ENCODE peak calls at places on chromosome 10, in four cellular contexts. W is CD8-positive, alpha-beta T cell; Q is endothelial cell of umbilical vein; E is kidney epithelial cell. B is an unnamed sample.

GRCh38 chr10:17216217-17216900 is 11.7 kb upstream of the VIM start:
- DNase-seq in W (no peak), Q (peak), E (peak), B (no peak)

GRCh38 chr10:29874604-29875269 is 184.6 kb downstream of the JCAD start:
- DNase-seq in Q (peak), E (no peak), W (no peak), B (no peak)

GRCh38 chr10:35635576-35635975 is 6.5 kb downstream of the FZD8 start:
- DNase-seq in W (peak), E (no peak), Q (peak), B (no peak)

GRCh38 chr10:102312683-102313082 is 67.4 kb downstream of the GBF1 start:
- DNase-seq in Q (peak), W (no peak), E (no peak), B (no peak)

GRCh38 chr10:13102002-13102794 is 2.2 kb downstream of the OPTN start:
- DNase-seq in E (no peak), W (no peak), Q (no peak), B (no peak)

GRCh38 chr10:75395171-75395954 is 6.2 kb downstream of the ZNF503 start:
- DNase-seq in W (no peak), Q (peak), E (no peak), B (no peak)

GRCh38 chr10:21975378-21975990 is 28.0 kb downstream of the DNAJC1 start:
- DNase-seq in E (no peak), W (no peak), Q (no peak), B (no peak)

GRCh38 chr10:129417164-129417563 is 49.9 kb upstream of the MGMT start:
- DNase-seq in E (no peak), Q (peak), W (no peak), B (no peak)

GRCh38 chr10:96705134-96705533 is 15.2 kb downstream of the PIK3AP1 start:
- DNase-seq in Q (no peak), E (no peak), W (no peak), B (no peak)

GRCh38 chr10:86367339-86367951 is 850 bp upstream of the GRID1 start:
- DNase-seq in Q (no peak), E (no peak), W (no peak), B (no peak)

GRCh38 chr10:96369890-96370574 is 11.2 kb upstream of the OPALIN start:
- DNase-seq in E (no peak), Q (no peak), W (no peak), B (no peak)

GRCh38 chr10:30529373-30529998 is 95.5 kb downstream of the MAP3K8 start:
- DNase-seq in W (peak), Q (no peak), E (no peak), B (peak)

GRCh38 chr10:80471715-80472233 is 17.7 kb downstream of the TSPAN14 start:
- DNase-seq in W (peak), Q (no peak), E (no peak), B (no peak)

GRCh38 chr10:10490187-10490980 is 527.3 kb upstream of the CELF2 start:
- DNase-seq in E (no peak), W (no peak), Q (no peak), B (no peak)

GRCh38 chr10:856405-857157 is 74.9 kb downstream of the LARP4B start:
- DNase-seq in W (no peak), E (no peak), Q (no peak), B (no peak)

GRCh38 chr10:117399341-117400196 is 24.3 kb upstream of the PDZD8 start:
- DNase-seq in Q (no peak), W (no peak), E (no peak), B (no peak)

GRCh38 chr10:76178561-76179292 is 747.3 kb downstream of the LRMDA start:
- DNase-seq in E (no peak), W (no peak), Q (no peak), B (no peak)

GRCh38 chr10:16521311-16522016 is at the start of gene C1QL3:
- DNase-seq in W (no peak), E (no peak), Q (no peak), B (no peak)

GRCh38 chr10:73253226-73253557 is 748 bp upstream of the MRPS16 start:
- DNase-seq in Q (no peak), E (no peak), W (no peak), B (no peak)

GRCh38 chr10:6229746-6230145 is 27.0 kb downstream of the PFKFB3 start:
- DNase-seq in Q (no peak), E (no peak), W (no peak), B (no peak)

GRCh38 chr10:51272580-51272979 is 198.3 kb downstream of the PRKG1 start:
- DNase-seq in Q (no peak), E (no peak), W (no peak), B (no peak)

GRCh38 chr10:80158126-80158525 is 25.6 kb downstream of the PLAC9 start:
- DNase-seq in W (no peak), Q (no peak), E (no peak), B (no peak)

GRCh38 chr10:96269438-96270300 is 1.7 kb downstream of the BLNK start:
- DNase-seq in E (no peak), Q (no peak), W (no peak), B (no peak)

GRCh38 chr10:106571216-106571954 is 593.1 kb downstream of the SORCS1 start:
- DNase-seq in E (no peak), W (no peak), Q (no peak), B (no peak)

GRCh38 chr10:98264378-98265065 is 3.5 kb downstream of the LOXL4 start:
- DNase-seq in Q (no peak), W (no peak), E (no peak), B (no peak)

GRCh38 chr10:21510218-21511070 is 15.0 kb downstream of the SKIDA1 start:
- DNase-seq in Q (no peak), W (no peak), E (no peak), B (no peak)

GRCh38 chr10:11742009-11742778 is at the start of gene ECHDC3:
- DNase-seq in Q (peak), W (peak), E (no peak), B (peak)

GRCh38 chr10:110852897-110853296 is 18.8 kb upstream of the PDCD4 start:
- DNase-seq in Q (no peak), E (no peak), W (peak), B (no peak)

DNA sequence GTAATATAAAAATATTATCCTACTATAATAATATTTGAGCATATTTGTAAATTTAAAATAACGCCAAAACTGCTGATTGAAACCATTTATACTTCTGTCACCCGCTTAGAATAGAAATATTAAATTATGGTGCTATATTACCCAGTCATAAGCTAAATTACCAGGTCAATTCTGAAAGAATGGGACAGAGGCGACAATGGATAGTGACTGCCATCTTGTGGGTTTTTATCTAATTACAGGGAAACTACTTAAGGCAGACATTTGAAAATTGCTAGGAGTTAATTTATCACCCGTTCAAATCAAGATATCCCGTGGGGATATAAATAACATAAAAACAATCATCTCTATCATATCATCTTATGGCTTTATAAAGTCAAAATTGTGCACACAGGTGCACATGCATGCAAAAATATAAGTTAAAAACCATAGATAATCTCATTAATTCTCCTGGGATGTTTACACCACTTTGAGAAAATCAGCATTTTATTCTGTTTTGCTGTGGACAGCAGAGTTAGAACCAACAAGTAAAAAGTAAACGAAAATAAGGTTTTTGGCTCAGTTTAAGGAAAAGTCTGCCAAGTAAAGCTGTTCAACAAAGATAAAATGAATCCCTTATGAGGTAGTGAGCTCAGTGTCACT is 41.3 kb upstream of the HPSE2 start:
- DNase-seq in W (no peak), Q (peak), E (no peak), B (no peak)
- TF ChIP-seq CTCF in W (no peak), Q (peak), E (peak), B (no peak)

DNA sequence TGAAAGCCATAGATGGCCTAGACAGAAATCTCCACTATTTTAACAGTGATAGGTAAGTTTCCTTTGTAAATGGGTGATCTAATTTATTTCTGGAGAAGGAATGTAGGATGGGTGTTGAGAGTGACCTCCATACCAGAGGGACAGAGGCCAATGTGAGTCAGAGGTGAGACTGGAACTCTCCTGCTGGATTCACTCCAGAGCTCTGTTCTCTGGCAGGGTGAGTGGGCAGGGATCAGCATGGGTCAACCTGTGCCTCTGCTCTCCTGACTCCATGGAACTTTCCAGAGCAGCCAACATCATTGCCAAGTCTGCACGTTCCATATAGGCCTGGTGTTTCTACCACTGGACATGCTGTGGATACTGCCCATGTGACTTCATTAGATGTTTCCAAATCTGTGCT is 11.4 kb downstream of the AKR1C3 start:
- DNase-seq in Q (no peak), W (no peak), E (no peak), B (no peak)
- TF ChIP-seq CTCF in Q (no peak), W (no peak), E (no peak), B (no peak)

DNA sequence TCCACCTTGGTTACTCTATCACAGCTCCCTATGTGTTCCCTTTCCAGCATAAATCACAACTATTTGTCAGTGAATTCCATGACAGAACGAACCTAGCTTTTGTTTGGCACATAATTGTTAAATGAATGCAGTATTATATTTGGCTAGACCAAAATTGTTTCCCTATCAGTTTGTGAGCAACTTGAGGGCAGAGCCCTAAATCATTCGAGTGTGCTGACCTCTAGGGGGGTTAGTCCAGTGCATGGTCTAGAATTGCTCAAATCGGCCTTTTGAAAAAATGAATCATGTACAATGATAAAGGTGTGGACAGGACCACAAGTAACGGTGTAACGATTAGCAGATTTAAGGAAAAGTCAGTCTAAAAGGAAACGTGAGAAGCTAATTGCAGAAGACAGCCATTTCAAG is 475 bp upstream of the NRBF2 start:
- DNase-seq in Q (no peak), W (no peak), E (no peak), B (no peak)
- TF ChIP-seq CTCF in Q (no peak), W (no peak), E (no peak), B (no peak)

GRCh38 chr10:77391605-77392235 is 245.9 kb downstream of the KCNMA1 start:
- DNase-seq in Q (peak), E (no peak), W (no peak), B (no peak)
- TF ChIP-seq CTCF in Q (peak), E (peak), W (no peak), B (no peak)

DNA sequence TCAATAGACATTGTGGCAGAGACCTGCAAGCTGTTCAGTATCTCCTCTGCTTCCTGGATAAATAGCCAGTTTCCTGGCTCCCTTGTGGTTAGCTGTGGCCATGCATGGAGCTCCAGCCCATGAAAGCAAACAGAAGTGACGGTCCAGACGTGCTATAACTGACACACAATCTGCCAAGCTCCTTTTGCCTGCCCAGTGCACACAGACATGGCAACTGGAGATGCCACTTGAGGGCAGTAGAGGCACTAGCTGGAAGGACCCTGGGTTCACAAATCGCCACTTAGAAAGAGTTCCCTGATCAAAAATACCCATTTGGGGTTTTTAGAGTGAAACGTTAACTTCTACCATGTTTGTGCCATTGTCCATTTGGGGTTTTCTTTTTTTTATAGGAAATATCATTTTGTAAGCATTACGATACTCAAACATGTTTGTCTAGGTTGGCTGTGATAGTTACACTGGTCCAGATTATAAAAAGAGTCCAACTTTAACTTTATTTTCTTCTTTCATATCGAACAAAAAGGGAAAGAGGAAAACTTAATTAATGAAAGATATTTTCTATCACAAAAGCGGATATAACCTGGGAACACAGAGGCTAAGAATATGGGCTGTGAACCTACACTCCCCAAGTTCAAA is 31.3 kb downstream of the KIN start:
- DNase-seq in E (no peak), W (peak), Q (peak), B (no peak)
- TF ChIP-seq CTCF in E (peak), W (no peak), Q (peak), B (no peak)

DNA sequence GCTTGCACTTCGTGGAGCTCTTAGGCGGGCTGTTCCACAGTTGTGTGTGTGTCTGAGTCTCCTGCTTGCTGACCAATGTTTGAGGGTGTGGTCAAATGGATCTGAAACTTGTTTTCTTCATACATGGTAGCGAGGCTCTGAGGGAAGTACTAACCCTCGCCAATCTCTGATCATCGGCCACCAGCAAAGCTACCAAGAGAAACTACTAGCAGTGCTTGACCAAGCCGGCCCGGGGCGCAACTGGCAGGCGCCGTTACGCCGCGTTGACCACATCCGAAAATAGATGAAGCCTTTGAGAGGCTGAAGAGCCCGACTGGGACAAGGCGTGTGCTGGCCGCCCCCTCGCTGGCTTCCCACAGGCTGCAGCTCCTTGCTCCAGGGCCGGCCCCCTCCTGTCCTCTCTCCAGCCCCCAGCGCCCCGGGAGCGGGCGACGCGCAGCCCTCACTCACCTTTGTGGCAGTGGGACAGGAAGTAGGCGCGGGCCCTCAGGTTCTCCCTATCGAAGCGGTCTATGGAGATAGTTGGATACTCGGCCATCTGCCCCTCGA is 370 bp downstream of the DCLRE1C start:
- DNase-seq in Q (peak), W (no peak), E (no peak), B (no peak)
- TF ChIP-seq CTCF in Q (no peak), W (no peak), E (peak), B (no peak)

GRCh38 chr10:128035557-128035973 is 90.7 kb downstream of the MKI67 start:
- DNase-seq in Q (peak), E (no peak), W (peak), B (peak)
- TF ChIP-seq CTCF in Q (peak), E (peak), W (peak), B (peak)

GRCh38 chr10:127194598-127194997 is 1.8 kb downstream of the INSYN2A start:
- DNase-seq in Q (no peak), E (no peak), W (no peak), B (no peak)

GRCh38 chr10:127195571-127196226 is 692 bp downstream of the INSYN2A start:
- DNase-seq in W (no peak), E (no peak), Q (peak), B (no peak)

GRCh38 chr10:127195041-127195506 is 1.3 kb downstream of the INSYN2A start:
- DNase-seq in E (no peak), Q (peak), W (no peak), B (no peak)

GRCh38 chr10:127196955-127197432 is 603 bp upstream of the INSYN2A start:
- DNase-seq in W (no peak), E (no peak), Q (peak), B (no peak)

DNA sequence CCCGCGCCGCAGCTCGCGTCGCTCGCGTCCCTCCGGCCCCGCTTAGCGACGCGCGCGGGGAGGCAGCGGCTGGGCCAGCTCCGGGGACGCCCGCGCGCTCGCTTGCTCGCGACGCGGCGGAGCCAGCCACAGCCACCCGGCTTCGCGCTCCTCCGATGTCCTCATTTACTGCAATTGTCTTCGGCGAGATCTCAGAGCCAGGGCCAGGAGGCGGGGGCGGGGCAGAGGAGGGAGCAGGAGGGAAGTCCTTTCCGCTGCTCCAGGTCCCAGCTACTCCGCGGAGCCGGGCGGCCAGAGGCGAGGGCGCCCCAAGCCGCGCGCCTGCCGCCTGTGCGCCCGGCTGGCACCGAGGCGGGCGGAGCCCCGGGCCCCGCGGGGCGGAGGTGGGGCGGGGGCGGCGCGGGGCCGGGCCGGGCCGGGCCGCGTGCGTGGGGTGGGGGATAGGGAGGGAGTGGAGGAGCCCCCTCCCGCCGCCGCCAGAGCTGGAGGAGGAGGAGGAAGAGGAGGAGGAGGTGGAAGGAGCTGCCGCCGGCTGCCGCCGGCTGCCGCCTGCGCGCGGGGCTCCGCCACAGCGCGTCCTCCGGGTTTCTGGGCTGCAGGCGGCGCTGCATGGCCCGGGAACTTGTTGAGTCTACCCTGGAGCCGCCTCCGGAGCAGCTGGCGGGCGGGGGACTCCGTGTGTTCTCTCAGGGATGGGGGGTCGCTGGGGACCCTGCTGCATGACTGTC is at the start of gene INSYN2A:
- DNase-seq in E (no peak), Q (peak), W (no peak), B (no peak)
- TF ChIP-seq CTCF in E (peak), Q (peak), W (no peak), B (no peak)

GRCh38 chr10:77909021-77909754 is 17.4 kb downstream of the DLG5 start:
- DNase-seq in Q (no peak), W (no peak), E (no peak), B (no peak)

GRCh38 chr10:77910524-77911145 is 15.9 kb downstream of the DLG5 start:
- DNase-seq in W (no peak), E (no peak), Q (no peak), B (no peak)

GRCh38 chr10:77909755-77910375 is 16.7 kb downstream of the DLG5 start:
- DNase-seq in Q (peak), W (no peak), E (no peak), B (no peak)

GRCh38 chr10:77906863-77907861 is 19.4 kb downstream of the DLG5 start:
- DNase-seq in E (no peak), Q (no peak), W (no peak), B (no peak)

GRCh38 chr10:77907900-77908717 is 18.4 kb downstream of the DLG5 start:
- DNase-seq in Q (no peak), W (no peak), E (no peak), B (no peak)
- TF ChIP-seq CTCF in Q (no peak), W (no peak), E (peak), B (no peak)